ENCODE peak calls at places on chromosomes 13 and 19, in seven cellular contexts. L is AG09309, D is osteocyte, Q is DMS79 treated with DMSO at 0.1 percent for 48 hours, T is NCI-H1436, F is iPS DF 19.7, K is KBM-7. Y is an unnamed sample.

GRCh38 chr19:28307460-28307859 is 905.5 kb downstream of the UQCRFS1 start:
- DNase-seq in L (peak; percentile 57), D (no peak), Q (no peak), T (no peak), F (no peak), K (no peak), Y (no peak)

GRCh38 chr19:43498233-43498830 is 6.2 kb downstream of the PHLDB3 start:
- DNase-seq in L (no peak), D (no peak), Q (no peak), T (no peak), F (no peak), K (no peak), Y (no peak)

GRCh38 chr19:27746691-27747380 is 1466.1 kb downstream of the UQCRFS1 start:
- DNase-seq in L (no peak), D (peak; percentile 67), Q (no peak), T (no peak), F (no peak), K (no peak), Y (no peak)

GRCh38 chr13:110442946-110443632 is 118.4 kb downstream of the RAB20 start:
- DNase-seq in L (no peak), D (no peak), Q (no peak), T (no peak), F (no peak), K (no peak), Y (no peak)

GRCh38 chr19:10352764-10353671 is 13.6 kb upstream of the ICAM3 start:
- DNase-seq in L (no peak), D (no peak), Q (no peak), T (no peak), F (peak; percentile 80), K (no peak), Y (no peak)

GRCh38 chr19:32908641-32909190 is 39.1 kb upstream of the SLC7A9 start:
- DNase-seq in L (no peak), D (no peak), Q (no peak), T (no peak), F (no peak), K (no peak), Y (no peak)

GRCh38 chr13:85816413-85816812 is 17.2 kb upstream of the SLITRK6 start:
- DNase-seq in L (no peak), D (no peak), Q (no peak), T (peak; percentile 0), F (no peak), K (no peak), Y (no peak)

GRCh38 chr19:35249146-35249847 is 495 bp downstream of the LSR start:
- DNase-seq in L (no peak), D (peak; percentile 78), Q (peak; percentile 26), T (no peak), F (no peak), K (no peak), Y (no peak)

GRCh38 chr13:29884671-29885424 is 34.4 kb upstream of the UBL3 start:
- DNase-seq in L (no peak), D (no peak), Q (no peak), T (no peak), F (no peak), K (no peak), Y (no peak)

GRCh38 chr13:85806553-85807175 is 7.4 kb upstream of the SLITRK6 start:
- DNase-seq in L (no peak), D (no peak), Q (no peak), T (peak; percentile 59), F (no peak), K (peak; percentile 39), Y (peak; percentile 47)

GRCh38 chr19:3604987-3605343 is 1.7 kb downstream of the TBXA2R start:
- DNase-seq in L (no peak), D (no peak), Q (no peak), T (no peak), F (no peak), K (peak; percentile 69), Y (no peak)

GRCh38 chr13:33004454-33004853 is 11.8 kb upstream of the KL start:
- DNase-seq in L (no peak), D (no peak), Q (no peak), T (no peak), F (no peak), K (peak; percentile 44), Y (no peak)

GRCh38 chr19:343941-344624 is 513 bp downstream of the MIER2 start:
- DNase-seq in L (no peak), D (no peak), Q (no peak), T (no peak), F (no peak), K (no peak), Y (no peak)

GRCh38 chr13:49218493-49219051 is 1.6 kb upstream of the MLNR start:
- DNase-seq in L (no peak), D (no peak), Q (no peak), T (no peak), F (no peak), K (no peak), Y (no peak)

GRCh38 chr13:40221460-40222201 is 444.8 kb downstream of the FOXO1 start:
- DNase-seq in L (peak; percentile 60), D (no peak), Q (no peak), T (no peak), F (no peak), K (peak; percentile 10), Y (no peak)

GRCh38 chr19:17950310-17951150 is 16.4 kb upstream of the KCNN1 start:
- DNase-seq in L (no peak), D (no peak), Q (peak; percentile 56), T (peak; percentile 75), F (no peak), K (no peak), Y (no peak)

GRCh38 chr13:26929971-26930730 is 169.6 kb upstream of the GPR12 start:
- DNase-seq in L (no peak), D (peak; percentile 91), Q (peak; percentile 23), T (peak; percentile 34), F (peak; percentile 54), K (peak; percentile 79), Y (peak; percentile 18)

GRCh38 chr13:80477641-80478443 is 136.9 kb upstream of the SPRY2 start:
- DNase-seq in L (no peak), D (no peak), Q (no peak), T (no peak), F (no peak), K (no peak), Y (no peak)

GRCh38 chr13:96036515-96036914 is 16.7 kb downstream of the UGGT2 start:
- DNase-seq in L (no peak), D (no peak), Q (no peak), T (no peak), F (no peak), K (no peak), Y (no peak)